ENCODE peak calls at places on chromosomes 12 and 14, in nine cellular contexts. V, Z, J, W, U, D, L, E and B are unnamed samples.

GRCh38 chr12:2719405-2719804 is 75.4 kb upstream of the FKBP4 start:
- DNase-seq in V (no peak), Z (no peak), J (no peak), W (no peak), U (no peak), D (no peak), L (no peak), E (no peak), B (no peak)

GRCh38 chr12:50660425-50660822 is 103.5 kb upstream of the ATF1 start:
- DNase-seq in V (no peak), Z (no peak), J (no peak), W (no peak), U (no peak), D (no peak), L (no peak), E (no peak), B (no peak)

GRCh38 chr14:93116676-93117200 is 1.0 kb upstream of the ITPK1 start:
- DNase-seq in V (no peak), Z (no peak), J (no peak), W (no peak), U (peak), D (no peak), L (no peak), E (no peak), B (no peak)

GRCh38 chr14:103514596-103515421 is 7.8 kb downstream of the CKB start:
- DNase-seq in V (no peak), Z (no peak), J (no peak), W (no peak), U (no peak), D (no peak), L (no peak), E (no peak), B (no peak)

GRCh38 chr12:76277480-76277879 is 70.7 kb downstream of the BBS10 start:
- DNase-seq in V (no peak), Z (no peak), J (no peak), W (no peak), U (no peak), D (no peak), L (no peak), E (no peak), B (no peak)

GRCh38 chr12:321606-322326 is 59.1 kb upstream of the SLC6A13 start:
- DNase-seq in V (no peak), Z (no peak), J (no peak), W (peak), U (no peak), D (no peak), L (no peak), E (no peak), B (no peak)

GRCh38 chr14:80959448-80960006 is 4.1 kb downstream of the TSHR start:
- DNase-seq in V (no peak), Z (no peak), J (no peak), W (peak), U (peak), D (no peak), L (peak), E (peak), B (peak)

GRCh38 chr12:40344312-40344711 is 119.5 kb downstream of the LRRK2 start:
- DNase-seq in V (no peak), Z (no peak), J (no peak), W (no peak), U (no peak), D (no peak), L (no peak), E (no peak), B (no peak)

GRCh38 chr12:51898506-51898905 is 8.8 kb upstream of the ACVRL1 start:
- DNase-seq in V (no peak), Z (no peak), J (no peak), W (no peak), U (no peak), D (no peak), L (no peak), E (no peak), B (no peak)

GRCh38 chr12:130212384-130212783 is 50.1 kb downstream of the FZD10 start:
- DNase-seq in V (no peak), Z (no peak), J (no peak), W (no peak), U (no peak), D (no peak), L (no peak), E (no peak), B (no peak)

GRCh38 chr12:124637586-124637985 is 70.2 kb upstream of the NCOR2 start:
- DNase-seq in V (no peak), Z (no peak), J (no peak), W (no peak), U (no peak), D (no peak), L (no peak), E (no peak), B (no peak)

GRCh38 chr14:73607241-73607640 is 5.1 kb upstream of the ACOT6 start:
- DNase-seq in V (no peak), Z (no peak), J (no peak), W (no peak), U (no peak), D (no peak), L (no peak), E (no peak), B (no peak)

GRCh38 chr12:52245962-52246577 is 13.0 kb downstream of the KRT7 start:
- DNase-seq in V (no peak), Z (no peak), J (no peak), W (no peak), U (no peak), D (no peak), L (no peak), E (no peak), B (no peak)

GRCh38 chr12:39816671-39817185 is 197.1 kb upstream of the ABCD2 start:
- DNase-seq in V (no peak), Z (no peak), J (no peak), W (no peak), U (no peak), D (no peak), L (no peak), E (no peak), B (no peak)

GRCh38 chr12:123427036-123427769 is 9.3 kb downstream of the RILPL2 start:
- DNase-seq in V (no peak), Z (no peak), J (no peak), W (no peak), U (peak), D (no peak), L (peak), E (no peak), B (peak)

GRCh38 chr12:4272976-4273650 is 449 bp upstream of the CCND2 start:
- DNase-seq in V (no peak), Z (no peak), J (no peak), W (no peak), U (no peak), D (no peak), L (no peak), E (no peak), B (no peak)

GRCh38 chr14:73567951-73568885 is 795 bp upstream of the ACOT2 start:
- DNase-seq in V (no peak), Z (no peak), J (no peak), W (peak), U (no peak), D (no peak), L (no peak), E (no peak), B (no peak)

GRCh38 chr14:103910262-103910935 is 17.9 kb upstream of the TDRD9 start:
- DNase-seq in V (peak), Z (peak), J (peak), W (peak), U (peak), D (peak), L (peak), E (peak), B (peak)

GRCh38 chr14:68476212-68476964 is 316.5 kb downstream of the ZFP36L1 start:
- DNase-seq in V (peak), Z (no peak), J (no peak), W (no peak), U (no peak), D (no peak), L (no peak), E (no peak), B (no peak)